ENCODE peak calls at places on chromosomes 6 and 20, in four cellular contexts. A is A549, E is GM20000, R is C1 segment of cervical spinal cord. O is an unnamed sample.

GRCh38 chr6:29617782-29618557 is 15.0 kb downstream of the GABBR1 start:
- DNase-seq in A (no peak), E (no peak), R (no peak), O (no peak)

GRCh38 chr6:71287038-71287437 is 1.6 kb upstream of the OGFRL1 start:
- DNase-seq in A (no peak), E (no peak), R (no peak), O (no peak)

GRCh38 chr6:167744681-167745659 is 81.7 kb upstream of the AFDN start:
- DNase-seq in A (no peak), E (no peak), R (no peak), O (no peak)

GRCh38 chr6:156752666-156753301 is 24.4 kb upstream of the ARID1B start:
- DNase-seq in A (peak; percentile 20), E (peak; percentile 39), R (no peak), O (no peak)

GRCh38 chr6:47729019-47729418 is 30.6 kb downstream of the ADGRF4 start:
- DNase-seq in A (no peak), E (no peak), R (no peak), O (no peak)

GRCh38 chr6:78513856-78514255 is 353.5 kb upstream of the IRAK1BP1 start:
- DNase-seq in A (no peak), E (peak; percentile 6), R (no peak), O (peak; percentile 1)

GRCh38 chr6:84763397-84764331 is 734 bp downstream of the TBX18 start:
- DNase-seq in A (peak; percentile 90), E (no peak), R (no peak), O (peak; percentile 88)

GRCh38 chr6:166019214-166019613 is 148.4 kb downstream of the TBXT start:
- DNase-seq in A (no peak), E (no peak), R (no peak), O (no peak)

GRCh38 chr20:10034717-10035571 is at the start of gene ANKEF1:
- DNase-seq in A (peak; percentile 91), E (peak; percentile 79), R (peak; percentile 48), O (peak; percentile 72)

GRCh38 chr20:21529863-21530262 is 16.0 kb upstream of the NKX2-2 start:
- DNase-seq in A (no peak), E (peak; percentile 39), R (no peak), O (peak; percentile 45)

GRCh38 chr6:83867527-83868161 is 8.2 kb downstream of the CYB5R4 start:
- DNase-seq in A (peak; percentile 92), E (no peak), R (no peak), O (peak; percentile 60)

GRCh38 chr6:13357551-13358075 is 29.3 kb upstream of the TBC1D7 start:
- DNase-seq in A (no peak), E (no peak), R (no peak), O (no peak)